ENCODE peak calls at places on chromosome 21, in nine cellular contexts. L, Z, X, R, U, I, N, Q and W are unnamed samples.

GRCh38 chr21:28892550-28893111 is 100.0 kb downstream of the LTN1 start:
- DNase-seq in I (no peak), Q (no peak), L (no peak), U (no peak), R (no peak), Z (no peak), N (no peak), X (no peak), W (no peak)

GRCh38 chr21:32958288-32958992 is 67.3 kb upstream of the OLIG2 start:
- DNase-seq in U (no peak), X (no peak), Z (no peak), N (no peak), R (no peak), I (no peak), Q (no peak), L (no peak), W (no peak)

GRCh38 chr21:45507523-45507875 is 34.7 kb downstream of the SLC19A1 start:
- DNase-seq in R (no peak), Q (no peak), U (no peak), X (no peak), I (no peak), Z (no peak), N (no peak), L (no peak), W (no peak)

GRCh38 chr21:28991861-28992525 is 684 bp downstream of the LTN1 start:
- DNase-seq in U (no peak), R (no peak), N (no peak), Z (no peak), I (no peak), Q (peak; percentile 10), X (no peak), L (no peak), W (no peak)

GRCh38 chr21:25313891-25314646 is 293.2 kb downstream of the MRPL39 start:
- DNase-seq in U (no peak), Q (no peak), R (peak; percentile 51), L (no peak), I (peak; percentile 67), Z (no peak), X (no peak), N (no peak), W (peak; percentile 60)

GRCh38 chr21:28521932-28522826 is 470.5 kb downstream of the LTN1 start:
- DNase-seq in Q (no peak), U (no peak), X (no peak), N (no peak), R (peak; percentile 70), I (peak; percentile 69), Z (no peak), L (no peak), W (peak; percentile 56)

GRCh38 chr21:46295177-46295711 is 9.1 kb downstream of the YBEY start:
- DNase-seq in N (no peak), R (peak; percentile 43), U (no peak), Z (no peak), X (no peak), I (peak; percentile 43), Q (no peak), L (no peak), W (peak; percentile 67)

GRCh38 chr21:26964379-26964778 is 2.5 kb downstream of the ADAMTS5 start:
- DNase-seq in Q (no peak), I (no peak), R (peak; percentile 26), L (peak; percentile 28), N (no peak), X (no peak), U (peak; percentile 70), Z (peak; percentile 89), W (no peak)

GRCh38 chr21:34553199-34553952 is 41.4 kb upstream of the KCNE1 start:
- DNase-seq in N (no peak), Q (no peak), I (peak; percentile 63), L (no peak), R (peak; percentile 64), U (no peak), X (peak; percentile 46), Z (no peak), W (peak; percentile 84)

GRCh38 chr21:35189077-35189863 is 140.2 kb upstream of the RUNX1 start:
- DNase-seq in U (no peak), N (peak; percentile 76), Q (no peak), X (no peak), L (no peak), Z (no peak), I (peak; percentile 67), R (peak; percentile 85), W (peak; percentile 88)

GRCh38 chr21:46366966-46367365 is 43.0 kb downstream of the PCNT start:
- DNase-seq in Z (no peak), I (no peak), L (no peak), N (no peak), Q (no peak), U (no peak), R (no peak), X (no peak), W (no peak)

GRCh38 chr21:32539378-32539777 is 45.9 kb downstream of the TCP10L start:
- DNase-seq in U (no peak), Q (no peak), L (no peak), N (no peak), I (no peak), Z (no peak), X (no peak), R (no peak), W (no peak)

GRCh38 chr21:36966846-36967657 is 583 bp upstream of the HLCS start:
- DNase-seq in Z (no peak), I (no peak), X (no peak), N (no peak), U (no peak), Q (no peak), L (no peak), R (peak; percentile 25), W (peak; percentile 43)

GRCh38 chr21:36548866-36549265 is 68.9 kb upstream of the CLDN14 start:
- DNase-seq in X (no peak), U (no peak), Q (no peak), I (no peak), Z (no peak), L (no peak), N (no peak), R (no peak), W (no peak)

DNA sequence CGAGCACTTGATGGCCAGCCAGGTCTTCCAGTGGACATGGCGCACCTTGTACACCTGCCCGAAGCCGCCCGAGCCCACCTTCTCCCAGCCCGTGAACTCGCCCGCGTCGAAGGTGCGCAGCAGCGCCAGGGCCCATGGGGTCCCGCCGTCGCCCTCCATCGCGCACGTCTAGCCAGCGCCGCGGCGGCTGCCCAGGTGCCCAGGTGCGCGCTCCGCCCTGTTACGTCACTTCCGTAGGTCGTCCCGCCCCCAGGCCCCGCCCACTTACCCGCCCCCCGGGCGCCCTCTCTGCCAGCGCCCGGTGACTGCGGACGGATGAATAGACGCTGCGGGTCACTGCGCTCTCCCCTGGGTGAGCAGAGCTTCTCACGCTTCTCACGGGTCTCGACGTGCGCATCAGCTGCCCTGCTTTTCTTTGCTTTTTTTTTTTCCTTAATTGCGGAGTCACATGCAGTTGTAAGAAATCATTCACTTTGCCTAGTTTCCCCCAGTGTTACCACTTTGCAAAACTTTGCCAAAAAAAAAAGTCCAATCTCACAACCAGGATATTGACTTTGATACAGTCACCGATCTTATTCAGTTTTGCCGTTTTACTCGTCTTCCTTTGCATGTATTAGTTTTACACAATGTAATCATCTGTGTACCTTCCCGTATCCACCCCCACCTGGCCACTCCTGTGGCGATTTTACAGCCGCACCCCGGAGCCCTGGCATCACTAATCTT is at the start of gene RIPK4:
- DNase-seq in Q (peak; percentile 90), L (peak; percentile 92), U (peak; percentile 85), I (peak; percentile 35), Z (peak; percentile 88), R (peak; percentile 47), N (no peak), X (no peak), W (peak; percentile 14)
- H3K4me3 ChIP-seq in Q (peak within 1 kb of the TSS; percentile 63), L (peak within 1 kb of the TSS; percentile 51), U (peak within 1 kb of the TSS; percentile 92), I (peak within 1 kb of the TSS; percentile 47), Z (peak within 1 kb of the TSS; percentile 76), R (peak within 1 kb of the TSS; percentile 46), N (peak within 1 kb of the TSS; percentile 66), X (peak within 1 kb of the TSS; percentile 72), W (peak within 1 kb of the TSS; percentile 34)

DNA sequence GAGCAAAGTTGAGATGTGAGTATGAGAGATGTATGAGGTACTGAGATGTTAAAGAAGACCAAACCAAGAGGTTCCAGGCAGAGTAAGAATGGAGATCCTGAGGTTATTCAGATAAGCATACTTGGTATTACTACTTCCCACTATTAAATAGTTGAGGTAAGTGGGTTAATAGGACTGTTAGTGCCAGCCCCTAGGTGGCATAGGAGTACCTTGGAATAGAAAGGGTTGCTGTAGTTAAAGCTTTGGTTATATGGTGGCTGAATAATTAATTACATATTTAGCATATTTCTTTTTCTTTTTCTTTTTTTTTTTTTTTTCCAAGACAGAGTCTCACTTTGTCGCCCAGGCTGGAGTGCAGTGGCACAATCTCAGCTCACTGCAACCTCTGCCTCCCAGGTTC is 397.9 kb upstream of the TMPRSS15 start:
- DNase-seq in I (peak; percentile 17), L (peak; percentile 27), X (no peak), Q (no peak), N (no peak), Z (no peak), R (peak; percentile 30), U (no peak), W (peak; percentile 42)
- TF ChIP-seq CTCF in I (peak; percentile 13), L (no peak), X (peak; percentile 22), Q (no peak), N (no peak), Z (no peak), R (no peak), U (peak; percentile 36), W (peak; percentile 51)

GRCh38 chr21:17711896-17712295 is 99.2 kb upstream of the BTG3 start:
- DNase-seq in R (no peak), N (no peak), L (no peak), U (no peak), X (no peak), Z (no peak), Q (no peak), I (peak; percentile 16), W (no peak)

GRCh38 chr21:17712887-17713286 is 100.2 kb upstream of the BTG3 start:
- DNase-seq in Z (no peak), R (no peak), N (no peak), L (no peak), U (no peak), X (no peak), I (no peak), Q (no peak), W (no peak)

GRCh38 chr21:17708541-17709265 is 96.0 kb upstream of the BTG3 start:
- DNase-seq in R (no peak), U (no peak), X (no peak), Q (no peak), L (no peak), N (no peak), I (no peak), Z (no peak), W (no peak)

DNA sequence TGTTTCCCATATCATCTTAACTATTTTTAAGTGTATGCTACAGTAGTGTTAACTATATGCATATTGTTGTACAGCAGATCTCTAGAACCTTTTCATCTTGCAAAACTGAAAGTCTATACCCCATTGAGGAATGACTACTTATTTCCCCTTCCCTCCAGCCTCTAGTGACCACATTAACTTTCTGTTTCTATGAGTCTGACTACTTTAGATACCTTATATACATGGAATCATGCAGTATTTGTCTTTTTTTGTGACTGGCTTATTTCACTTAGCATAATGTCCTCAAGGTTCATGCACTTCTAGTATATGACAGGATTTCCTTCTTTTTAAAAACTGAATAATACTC is 96.5 kb upstream of the BTG3 start:
- DNase-seq in Z (no peak), Q (no peak), R (no peak), I (no peak), N (no peak), L (no peak), U (no peak), X (no peak), W (no peak)
- H3K4me3 ChIP-seq in Z (no peak overlapping the region), Q (no peak overlapping the region), R (no peak overlapping the region), I (no peak overlapping the region), N (no peak overlapping the region), L (no peak overlapping the region), U (no peak overlapping the region), X (no peak overlapping the region), W (no peak overlapping the region)

GRCh38 chr21:44398499-44398898 is 45.1 kb downstream of the TRPM2 start:
- DNase-seq in X (no peak), Z (no peak), L (no peak), R (no peak), Q (no peak), N (no peak), U (no peak), I (no peak), W (no peak)
- TF ChIP-seq CTCF in X (no peak), Z (no peak), L (no peak), R (no peak), Q (no peak), N (no peak), U (no peak), I (no peak), W (no peak)